ENCODE peak calls at places on chromosome 5, in seven cellular contexts. Z, I, C, Y, V, W and L are unnamed samples.

GRCh38 chr5:93411716-93412115 is 169.3 kb downstream of the NR2F1-AS1 start:
- DNase-seq in Z (no peak), I (no peak), C (no peak), Y (no peak), V (no peak), W (no peak), L (no peak)

GRCh38 chr5:96885518-96886338 is 9.4 kb downstream of the ERAP2 start:
- DNase-seq in Z (no peak), I (no peak), C (no peak), Y (no peak), V (no peak), W (peak; percentile 25), L (no peak)

GRCh38 chr5:180832638-180833068 is 28.4 kb downstream of the ZFP62 start:
- DNase-seq in Z (no peak), I (no peak), C (no peak), Y (no peak), V (no peak), W (no peak), L (no peak)

GRCh38 chr5:74953961-74954720 is 88.0 kb upstream of the FAM169A start:
- DNase-seq in Z (no peak), I (no peak), C (no peak), Y (no peak), V (no peak), W (no peak), L (no peak)

GRCh38 chr5:84298628-84299027 is 86.1 kb downstream of the EDIL3 start:
- DNase-seq in Z (no peak), I (no peak), C (no peak), Y (no peak), V (no peak), W (no peak), L (no peak)

GRCh38 chr5:39578887-39579497 is 154.2 kb upstream of the DAB2 start:
- DNase-seq in Z (no peak), I (no peak), C (no peak), Y (no peak), V (no peak), W (peak; percentile 25), L (no peak)

GRCh38 chr5:36897616-36898015 is 21.0 kb downstream of the NIPBL start:
- DNase-seq in Z (no peak), I (no peak), C (no peak), Y (no peak), V (no peak), W (no peak), L (no peak)

GRCh38 chr5:180648658-180649296 is 623 bp downstream of the FLT4 start:
- DNase-seq in Z (no peak), I (no peak), C (peak; percentile 64), Y (no peak), V (no peak), W (peak; percentile 32), L (peak; percentile 73)

GRCh38 chr5:4206127-4206526 is 610.5 kb downstream of the IRX1 start:
- DNase-seq in Z (peak; percentile 86), I (no peak), C (no peak), Y (no peak), V (no peak), W (no peak), L (no peak)

GRCh38 chr5:40551706-40552557 is 127.8 kb upstream of the PTGER4 start:
- DNase-seq in Z (no peak), I (no peak), C (no peak), Y (peak; percentile 95), V (no peak), W (no peak), L (no peak)

GRCh38 chr5:175867587-175868347 is 3.6 kb upstream of the CPLX2 start:
- DNase-seq in Z (no peak), I (no peak), C (no peak), Y (no peak), V (no peak), W (peak; percentile 43), L (no peak)

GRCh38 chr5:170162631-170163321 is 57.1 kb downstream of the FOXI1 start:
- DNase-seq in Z (no peak), I (no peak), C (no peak), Y (no peak), V (no peak), W (no peak), L (no peak)

GRCh38 chr5:110803467-110804326 is 64.9 kb downstream of the SLC25A46 start:
- DNase-seq in Z (no peak), I (no peak), C (no peak), Y (no peak), V (no peak), W (no peak), L (no peak)

GRCh38 chr5:110809006-110809405 is 70.2 kb downstream of the SLC25A46 start:
- DNase-seq in Z (no peak), I (no peak), C (no peak), Y (no peak), V (no peak), W (no peak), L (no peak)

GRCh38 chr5:110802998-110803397 is 64.2 kb downstream of the SLC25A46 start:
- DNase-seq in Z (no peak), I (no peak), C (no peak), Y (no peak), V (no peak), W (no peak), L (no peak)

GRCh38 chr5:110812639-110813038 is 73.8 kb downstream of the SLC25A46 start:
- DNase-seq in Z (no peak), I (no peak), C (no peak), Y (no peak), V (no peak), W (no peak), L (no peak)

DNA sequence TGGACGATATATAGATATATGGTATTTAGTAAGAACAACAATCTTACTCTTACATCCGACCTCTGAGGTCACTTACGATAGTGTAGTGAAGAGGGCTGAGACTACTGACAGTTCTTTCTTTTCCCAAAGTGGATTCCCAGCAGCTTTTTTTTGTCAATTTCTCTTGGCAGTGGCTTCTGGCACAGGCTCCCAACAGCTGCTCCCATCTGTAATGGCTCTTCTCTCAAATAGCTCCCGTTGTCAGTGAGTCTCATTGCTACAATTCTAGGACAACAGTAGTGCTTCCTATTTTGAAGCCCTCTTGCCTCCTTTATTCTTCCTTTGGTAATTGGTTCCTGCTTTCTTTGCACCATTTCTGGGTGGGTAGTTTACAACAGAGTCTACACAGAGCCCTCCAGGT is 68.4 kb downstream of the SLC25A46 start:
- DNase-seq in Z (no peak), I (no peak), C (peak; percentile 71), Y (no peak), V (no peak), W (no peak), L (no peak)
- TF ChIP-seq POLR2AphosphoS5 in Z (no peak), I (peak; percentile 30), C (peak; percentile 44), Y (no peak), V (no peak), W (no peak), L (no peak)

GRCh38 chr5:172944741-172945140 is 14.5 kb upstream of the RPL26L1 start:
- DNase-seq in Z (no peak), I (no peak), C (no peak), Y (no peak), V (no peak), W (no peak), L (no peak)

GRCh38 chr5:172943906-172944305 is 15.3 kb upstream of the RPL26L1 start:
- DNase-seq in Z (no peak), I (no peak), C (no peak), Y (no peak), V (no peak), W (no peak), L (no peak)

GRCh38 chr5:172942556-172942955 is 16.7 kb upstream of the RPL26L1 start:
- DNase-seq in Z (no peak), I (no peak), C (no peak), Y (no peak), V (no peak), W (no peak), L (no peak)

GRCh38 chr5:172945151-172945550 is 14.1 kb upstream of the RPL26L1 start:
- DNase-seq in Z (no peak), I (no peak), C (peak; percentile 33), Y (no peak), V (no peak), W (no peak), L (no peak)

DNA sequence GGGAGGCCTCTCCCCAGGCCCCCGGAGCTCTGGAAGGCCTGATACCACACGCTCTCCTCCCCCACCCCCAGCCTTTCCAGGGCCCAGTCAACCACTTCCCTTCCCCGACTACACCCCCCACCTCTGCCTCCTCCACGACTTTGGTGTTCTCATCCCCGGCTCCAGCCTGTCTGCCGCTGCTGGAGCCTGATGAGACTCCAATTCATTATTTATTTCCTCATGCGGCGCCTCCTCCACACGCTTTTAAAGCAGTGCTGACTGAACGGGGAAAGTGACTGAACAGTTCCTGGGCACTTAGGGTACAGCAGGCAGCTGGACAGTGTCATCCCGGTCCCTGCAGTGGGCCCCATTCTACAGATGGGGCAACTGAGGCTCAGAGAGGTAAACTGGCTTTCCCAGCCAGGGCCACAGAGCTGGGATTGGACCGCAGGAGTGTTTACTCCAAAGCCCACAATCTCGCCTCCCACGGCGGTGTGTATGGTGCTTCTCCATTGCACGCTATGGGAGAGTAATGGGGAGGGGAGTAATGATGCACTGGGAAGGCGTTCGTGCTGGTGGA is 15.9 kb upstream of the RPL26L1 start:
- DNase-seq in Z (no peak), I (no peak), C (no peak), Y (no peak), V (no peak), W (peak; percentile 76), L (no peak)
- TF ChIP-seq POLR2AphosphoS5 in Z (peak; percentile 33), I (peak; percentile 4), C (no peak), Y (no peak), V (no peak), W (peak; percentile 37), L (no peak)

DNA sequence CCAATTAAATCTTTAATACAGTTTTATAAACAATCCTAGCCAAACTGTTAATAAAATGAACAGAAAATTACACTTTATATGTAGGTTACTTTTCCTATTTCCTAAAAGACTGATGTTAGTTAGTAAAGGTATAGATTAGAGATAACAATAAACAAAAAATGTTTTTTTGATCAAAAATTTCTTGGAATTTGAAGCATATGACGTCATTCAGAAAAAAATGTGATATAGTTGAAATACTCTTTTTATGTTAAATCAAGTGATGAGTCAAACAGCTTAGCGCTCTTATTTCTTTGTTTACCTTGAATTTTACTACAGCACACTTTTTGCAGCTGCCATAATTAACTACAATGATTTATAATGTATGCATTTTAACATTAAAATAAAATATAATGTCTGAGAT is 195.8 kb downstream of the SLC12A2 start:
- DNase-seq in Z (no peak), I (no peak), C (no peak), Y (no peak), V (no peak), W (no peak), L (no peak)
- TF ChIP-seq POLR2AphosphoS5 in Z (no peak), I (no peak), C (no peak), Y (no peak), V (no peak), W (no peak), L (no peak)

DNA sequence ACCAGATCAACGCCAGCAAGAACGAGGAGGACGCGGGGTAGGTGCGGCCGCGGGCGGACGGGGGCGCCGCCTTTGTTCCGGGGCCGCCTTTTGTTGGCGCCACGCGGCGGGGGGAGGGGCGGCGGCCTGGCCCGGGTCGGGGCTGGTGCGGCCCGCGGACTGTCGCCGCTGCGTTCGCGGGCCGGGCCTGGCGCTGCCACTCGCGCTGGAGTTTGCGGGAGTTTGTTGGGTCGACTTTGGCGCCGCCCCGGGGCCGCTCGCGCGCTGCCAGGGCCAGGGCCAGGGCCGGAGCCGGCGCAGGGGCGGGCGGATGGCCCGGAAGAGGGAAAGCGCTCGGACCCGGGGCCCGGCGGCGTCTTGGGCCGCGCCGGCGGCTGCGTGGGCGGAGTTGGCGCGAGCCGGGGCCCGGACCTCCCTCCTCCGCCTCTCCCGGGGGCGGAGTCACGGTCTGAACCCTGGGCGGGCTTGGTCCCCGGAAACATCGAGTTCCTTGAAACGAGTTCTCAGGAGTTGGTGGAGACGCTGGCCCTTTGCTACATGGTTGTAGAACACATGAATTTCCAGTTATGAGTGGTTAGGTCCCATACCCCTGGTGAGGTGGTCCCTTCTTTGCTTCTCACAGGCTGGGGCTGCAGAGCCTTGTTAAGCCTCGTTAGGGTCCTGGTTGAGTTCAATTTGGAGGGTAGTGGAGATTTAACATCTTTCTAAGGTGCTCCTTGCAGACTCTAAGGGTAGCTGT is 846 bp downstream of the HNRNPAB start:
- DNase-seq in Z (peak; percentile 94), I (peak; percentile 87), C (peak; percentile 90), Y (no peak), V (peak; percentile 86), W (peak; percentile 90), L (peak; percentile 89)
- TF ChIP-seq POLR2AphosphoS5 in Z (peak; percentile 45), I (peak; percentile 63), C (no peak), Y (peak; percentile 60), V (no peak), W (peak; percentile 13), L (no peak)